ENCODE peak calls at places on chromosomes 7 and 10, in eight cellular contexts. One of them, this sample, is unnamed.

GRCh38 chr7:117219485-117219884 is 103.4 kb downstream of the WNT2 start:
- DNase-seq in brain microvascular endothelial cell: no peak
- DNase-seq in cardiac fibroblast: peak; percentile 21
- DNase-seq in lower lobe of right lung: no peak
- DNase-seq in astrocyte of the spinal cord: no peak
- DNase-seq in psoas muscle: no peak
- DNase-seq in heart left ventricle: no peak
- DNase-seq in mucosa of descending colon: no peak
- DNase-seq in this sample: no peak

GRCh38 chr7:155538293-155538692 is 8.1 kb downstream of the CNPY1 start:
- DNase-seq in brain microvascular endothelial cell: no peak
- DNase-seq in cardiac fibroblast: no peak
- DNase-seq in lower lobe of right lung: no peak
- DNase-seq in astrocyte of the spinal cord: no peak
- DNase-seq in psoas muscle: no peak
- DNase-seq in heart left ventricle: no peak
- DNase-seq in mucosa of descending colon: no peak
- DNase-seq in this sample: no peak

GRCh38 chr7:37945336-37945735 is 24.9 kb downstream of the EPDR1 start:
- DNase-seq in brain microvascular endothelial cell: peak; percentile 89
- DNase-seq in cardiac fibroblast: peak; percentile 27
- DNase-seq in lower lobe of right lung: no peak
- DNase-seq in astrocyte of the spinal cord: peak; percentile 66
- DNase-seq in psoas muscle: no peak
- DNase-seq in heart left ventricle: no peak
- DNase-seq in mucosa of descending colon: no peak
- DNase-seq in this sample: no peak

GRCh38 chr7:15130666-15131541 is 228.4 kb upstream of the DGKB start:
- DNase-seq in brain microvascular endothelial cell: peak; percentile 6
- DNase-seq in cardiac fibroblast: peak; percentile 20
- DNase-seq in lower lobe of right lung: no peak
- DNase-seq in astrocyte of the spinal cord: peak; percentile 55
- DNase-seq in psoas muscle: no peak
- DNase-seq in heart left ventricle: no peak
- DNase-seq in mucosa of descending colon: no peak
- DNase-seq in this sample: no peak

GRCh38 chr7:44709945-44710596 is 38.6 kb upstream of the ZMIZ2 start:
- DNase-seq in brain microvascular endothelial cell: no peak
- DNase-seq in cardiac fibroblast: no peak
- DNase-seq in lower lobe of right lung: no peak
- DNase-seq in astrocyte of the spinal cord: no peak
- DNase-seq in psoas muscle: no peak
- DNase-seq in heart left ventricle: no peak
- DNase-seq in mucosa of descending colon: no peak
- DNase-seq in this sample: no peak

GRCh38 chr7:45147858-45148652 is 9.5 kb upstream of the RAMP3 start:
- DNase-seq in brain microvascular endothelial cell: no peak
- DNase-seq in cardiac fibroblast: no peak
- DNase-seq in lower lobe of right lung: no peak
- DNase-seq in astrocyte of the spinal cord: no peak
- DNase-seq in psoas muscle: no peak
- DNase-seq in heart left ventricle: no peak
- DNase-seq in mucosa of descending colon: no peak
- DNase-seq in this sample: no peak

GRCh38 chr10:7853892-7854289 is 35.6 kb downstream of the TAF3 start:
- DNase-seq in brain microvascular endothelial cell: no peak
- DNase-seq in cardiac fibroblast: no peak
- DNase-seq in lower lobe of right lung: no peak
- DNase-seq in astrocyte of the spinal cord: no peak
- DNase-seq in psoas muscle: no peak
- DNase-seq in heart left ventricle: no peak
- DNase-seq in mucosa of descending colon: no peak
- DNase-seq in this sample: no peak

GRCh38 chr10:102593074-102593803 is 51.0 kb upstream of the TRIM8 start:
- DNase-seq in brain microvascular endothelial cell: peak; percentile 41
- DNase-seq in cardiac fibroblast: no peak
- DNase-seq in lower lobe of right lung: no peak
- DNase-seq in astrocyte of the spinal cord: peak; percentile 61
- DNase-seq in psoas muscle: no peak
- DNase-seq in heart left ventricle: no peak
- DNase-seq in mucosa of descending colon: no peak
- DNase-seq in this sample: no peak

GRCh38 chr10:132446661-132447445 is 49.9 kb downstream of the PWWP2B start:
- DNase-seq in brain microvascular endothelial cell: no peak
- DNase-seq in cardiac fibroblast: peak; percentile 39
- DNase-seq in lower lobe of right lung: peak; percentile 88
- DNase-seq in astrocyte of the spinal cord: no peak
- DNase-seq in psoas muscle: no peak
- DNase-seq in heart left ventricle: no peak
- DNase-seq in mucosa of descending colon: peak; percentile 91
- DNase-seq in this sample: no peak

GRCh38 chr10:130036296-130037065 is 72.4 kb upstream of the EBF3 start:
- DNase-seq in brain microvascular endothelial cell: no peak
- DNase-seq in cardiac fibroblast: no peak
- DNase-seq in lower lobe of right lung: no peak
- DNase-seq in astrocyte of the spinal cord: no peak
- DNase-seq in psoas muscle: no peak
- DNase-seq in heart left ventricle: no peak
- DNase-seq in mucosa of descending colon: no peak
- DNase-seq in this sample: no peak
- TF ChIP-seq CTCF in brain microvascular endothelial cell: no peak
- TF ChIP-seq CTCF in cardiac fibroblast: no peak
- TF ChIP-seq CTCF in lower lobe of right lung: no peak
- TF ChIP-seq CTCF in astrocyte of the spinal cord: no peak
- TF ChIP-seq CTCF in psoas muscle: no peak
- TF ChIP-seq CTCF in heart left ventricle: no peak
- TF ChIP-seq CTCF in mucosa of descending colon: no peak
- TF ChIP-seq CTCF in this sample: no peak

GRCh38 chr10:37976880-37977203 is 395 bp upstream of the ZNF25 start:
- DNase-seq in brain microvascular endothelial cell: no peak
- DNase-seq in cardiac fibroblast: no peak
- DNase-seq in lower lobe of right lung: no peak
- DNase-seq in astrocyte of the spinal cord: no peak
- DNase-seq in psoas muscle: no peak
- DNase-seq in heart left ventricle: no peak
- DNase-seq in mucosa of descending colon: no peak
- DNase-seq in this sample: no peak
- H3K4me3 ChIP-seq in brain microvascular endothelial cell: peak overlapping the region; percentile 81
- H3K4me3 ChIP-seq in cardiac fibroblast: peak overlapping the region; percentile 76
- H3K4me3 ChIP-seq in lower lobe of right lung: peak overlapping the region; percentile 82
- H3K4me3 ChIP-seq in astrocyte of the spinal cord: peak overlapping the region; percentile 73
- H3K4me3 ChIP-seq in psoas muscle: peak overlapping the region; percentile 77
- H3K4me3 ChIP-seq in heart left ventricle: peak overlapping the region; percentile 79
- H3K4me3 ChIP-seq in mucosa of descending colon: peak overlapping the region; percentile 84
- H3K4me3 ChIP-seq in this sample: peak overlapping the region; percentile 86

DNA sequence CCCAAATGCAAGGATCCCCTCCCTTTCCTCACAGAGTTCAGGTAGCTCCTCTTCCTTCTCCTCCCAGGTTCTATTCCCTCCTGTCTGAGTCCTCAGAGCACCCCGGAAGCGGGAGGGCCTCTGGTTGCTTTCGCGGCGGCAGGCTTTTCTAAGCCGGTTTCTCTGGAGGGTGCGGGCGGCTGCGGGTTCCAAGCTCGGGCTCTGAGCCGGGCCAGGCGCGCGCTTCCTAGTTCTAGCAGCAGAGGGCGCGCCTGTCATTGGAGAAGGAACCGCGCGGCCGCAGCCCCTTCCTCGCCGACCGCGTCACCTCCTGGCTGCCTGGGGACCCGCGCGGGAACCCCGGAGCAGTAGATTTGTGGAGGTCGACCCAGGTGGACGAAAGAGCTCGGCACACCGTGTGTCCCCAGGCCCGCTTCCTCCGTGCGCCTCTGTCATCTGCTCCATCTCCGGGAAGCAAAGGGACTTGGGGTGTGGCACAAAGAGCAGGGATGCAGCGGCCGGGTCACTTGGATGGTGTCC is 388.9 kb upstream of the PODXL start:
- DNase-seq in brain microvascular endothelial cell: peak; percentile 12
- DNase-seq in cardiac fibroblast: peak; percentile 48
- DNase-seq in lower lobe of right lung: peak; percentile 51
- DNase-seq in astrocyte of the spinal cord: peak; percentile 47
- DNase-seq in psoas muscle: peak; percentile 52
- DNase-seq in heart left ventricle: peak; percentile 23
- DNase-seq in mucosa of descending colon: peak; percentile 70
- DNase-seq in this sample: peak; percentile 68
- TF ChIP-seq CTCF in brain microvascular endothelial cell: peak; percentile 88
- TF ChIP-seq CTCF in cardiac fibroblast: peak; percentile 86
- TF ChIP-seq CTCF in lower lobe of right lung: peak; percentile 75
- TF ChIP-seq CTCF in astrocyte of the spinal cord: peak; percentile 93
- TF ChIP-seq CTCF in psoas muscle: peak; percentile 85
- TF ChIP-seq CTCF in heart left ventricle: peak; percentile 88
- TF ChIP-seq CTCF in mucosa of descending colon: peak; percentile 88
- TF ChIP-seq CTCF in this sample: peak; percentile 72

GRCh38 chr7:121313220-121313792 is 15.5 kb upstream of the WNT16 start:
- DNase-seq in brain microvascular endothelial cell: no peak
- DNase-seq in cardiac fibroblast: no peak
- DNase-seq in lower lobe of right lung: no peak
- DNase-seq in astrocyte of the spinal cord: no peak
- DNase-seq in psoas muscle: no peak
- DNase-seq in heart left ventricle: no peak
- DNase-seq in mucosa of descending colon: no peak
- DNase-seq in this sample: no peak
- H3K4me3 ChIP-seq in brain microvascular endothelial cell: no peak overlapping the region
- H3K4me3 ChIP-seq in cardiac fibroblast: no peak overlapping the region
- H3K4me3 ChIP-seq in lower lobe of right lung: no peak overlapping the region
- H3K4me3 ChIP-seq in astrocyte of the spinal cord: no peak overlapping the region
- H3K4me3 ChIP-seq in psoas muscle: no peak overlapping the region
- H3K4me3 ChIP-seq in heart left ventricle: no peak overlapping the region
- H3K4me3 ChIP-seq in mucosa of descending colon: no peak overlapping the region
- H3K4me3 ChIP-seq in this sample: no peak overlapping the region

DNA sequence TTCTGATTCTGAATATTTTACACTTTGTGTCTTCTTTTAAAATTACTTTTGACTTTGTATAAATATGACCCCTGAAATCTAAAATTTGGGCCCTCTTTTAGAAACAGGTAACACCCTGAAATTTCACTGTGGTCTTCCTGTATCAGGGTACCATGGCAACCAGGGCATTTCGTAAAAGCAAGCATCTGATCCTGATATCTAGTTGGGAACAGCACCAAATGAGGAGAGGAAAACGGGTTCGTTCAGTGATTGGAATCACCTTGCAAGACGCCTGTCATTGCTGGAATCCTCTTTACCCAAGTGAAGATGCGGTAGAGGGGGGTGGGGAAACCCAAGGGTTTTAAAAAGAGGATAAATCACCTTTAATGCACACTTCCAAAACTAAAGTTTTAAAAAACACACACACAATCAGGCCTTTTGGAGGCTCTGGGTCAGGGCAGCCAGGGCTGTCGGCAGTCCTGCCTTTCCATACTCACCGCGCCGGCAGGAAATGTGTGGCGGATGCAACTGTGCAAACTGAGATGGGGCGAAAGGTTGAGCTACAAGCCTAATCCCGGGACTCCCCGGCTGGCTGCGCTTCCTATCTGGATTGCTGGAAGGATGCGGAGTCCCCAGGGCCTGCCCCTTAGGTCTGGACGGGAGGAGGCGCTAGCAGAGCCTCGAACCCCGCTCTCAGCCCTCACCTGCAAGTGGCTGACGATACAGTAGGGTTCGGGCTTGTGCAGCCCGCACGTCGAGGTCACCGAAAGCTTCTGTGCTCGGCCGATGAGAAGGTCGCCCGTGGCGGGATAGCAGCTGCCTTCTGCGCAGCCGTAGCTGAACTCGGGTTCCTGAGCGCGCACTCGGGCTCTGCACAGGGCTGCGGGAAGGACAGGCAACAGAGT is 1.8 kb downstream of the LAMB1 start:
- DNase-seq in brain microvascular endothelial cell: no peak
- DNase-seq in cardiac fibroblast: peak; percentile 73
- DNase-seq in lower lobe of right lung: peak; percentile 51
- DNase-seq in astrocyte of the spinal cord: peak; percentile 55
- DNase-seq in psoas muscle: peak; percentile 48
- DNase-seq in heart left ventricle: peak; percentile 76
- DNase-seq in mucosa of descending colon: peak; percentile 77
- DNase-seq in this sample: peak; percentile 48
- TF ChIP-seq CTCF in brain microvascular endothelial cell: peak; percentile 50
- TF ChIP-seq CTCF in cardiac fibroblast: peak; percentile 23
- TF ChIP-seq CTCF in lower lobe of right lung: no peak
- TF ChIP-seq CTCF in astrocyte of the spinal cord: peak; percentile 38
- TF ChIP-seq CTCF in psoas muscle: no peak
- TF ChIP-seq CTCF in heart left ventricle: no peak
- TF ChIP-seq CTCF in mucosa of descending colon: no peak
- TF ChIP-seq CTCF in this sample: no peak

DNA sequence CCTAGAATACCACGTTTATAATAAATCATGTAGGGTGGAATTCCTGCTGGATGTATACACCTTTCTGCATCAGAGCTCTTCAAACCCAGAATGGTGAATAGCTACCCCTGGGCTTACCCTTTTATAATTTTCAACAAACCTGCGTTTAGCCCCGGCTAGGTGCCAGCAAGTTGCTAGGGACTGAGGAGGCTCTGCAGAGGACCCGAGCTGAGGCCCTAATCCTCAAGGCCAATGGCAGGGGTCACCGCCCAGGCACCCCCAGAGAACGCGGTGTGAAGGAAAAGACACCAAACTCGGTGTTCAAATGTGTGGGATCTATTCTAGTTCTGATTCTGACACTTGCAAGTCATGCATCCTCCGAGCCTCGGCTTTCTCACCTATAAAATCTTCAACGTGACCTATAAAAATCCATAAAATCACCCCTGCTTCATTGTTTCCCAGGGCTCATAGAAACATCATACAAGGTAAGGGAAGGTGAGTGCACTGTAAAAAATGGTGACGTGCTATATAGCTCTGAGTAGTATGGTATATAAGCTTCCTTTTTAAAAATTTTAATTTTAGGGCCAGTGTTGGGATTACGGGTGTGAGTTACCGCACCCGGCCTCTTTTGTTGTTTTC is 2.5 kb upstream of the ANXA11 start:
- DNase-seq in brain microvascular endothelial cell: no peak
- DNase-seq in cardiac fibroblast: no peak
- DNase-seq in lower lobe of right lung: no peak
- DNase-seq in astrocyte of the spinal cord: no peak
- DNase-seq in psoas muscle: no peak
- DNase-seq in heart left ventricle: no peak
- DNase-seq in mucosa of descending colon: no peak
- DNase-seq in this sample: no peak
- H3K4me3 ChIP-seq in brain microvascular endothelial cell: peak overlapping the region; percentile 51
- H3K4me3 ChIP-seq in cardiac fibroblast: peak overlapping the region; percentile 53
- H3K4me3 ChIP-seq in lower lobe of right lung: peak overlapping the region; percentile 43
- H3K4me3 ChIP-seq in astrocyte of the spinal cord: peak overlapping the region; percentile 41
- H3K4me3 ChIP-seq in psoas muscle: peak overlapping the region; percentile 57
- H3K4me3 ChIP-seq in heart left ventricle: peak overlapping the region; percentile 43
- H3K4me3 ChIP-seq in mucosa of descending colon: no peak overlapping the region
- H3K4me3 ChIP-seq in this sample: peak overlapping the region; percentile 46